ENCODE peak calls at places on chromosomes 1 and 21, in seven cellular contexts. S is right lobe of liver, X is left lung, O is pancreas, Q is tibial artery, Z is body of pancreas, N is tibial nerve. T is an unnamed sample. For H3K4me1, the result is how much of the 10 kb centered on the place peaks cover.

GRCh38 chr1:22919341-22920025 is 53.2 kb downstream of the LACTBL1 start:
- DNase-seq in S (no peak), X (no peak), O (no peak), Q (no peak), Z (no peak), N (no peak), T (no peak)

GRCh38 chr1:230326971-230327891 is 98.9 kb downstream of the PGBD5 start:
- DNase-seq in S (peak), X (no peak), O (no peak), Q (no peak), Z (no peak), N (no peak), T (no peak)

GRCh38 chr1:117527566-117528102 is 78.2 kb upstream of the TENT5C start:
- DNase-seq in S (no peak), X (no peak), O (no peak), Q (no peak), Z (no peak), N (no peak), T (no peak)

GRCh38 chr1:231493421-231494185 is 34.9 kb upstream of the TSNAX start:
- DNase-seq in S (no peak), X (no peak), O (no peak), Q (no peak), Z (no peak), N (no peak), T (no peak)

GRCh38 chr1:115969509-115969908 is 6.8 kb upstream of the SLC22A15 start:
- DNase-seq in S (no peak), X (no peak), O (no peak), Q (no peak), Z (no peak), N (no peak), T (no peak)

GRCh38 chr1:170807432-170807831 is 127.9 kb upstream of the MROH9 start:
- DNase-seq in S (no peak), X (no peak), O (no peak), Q (no peak), Z (no peak), N (no peak), T (no peak)

GRCh38 chr1:241413386-241413785 is 56.4 kb upstream of the RGS7 start:
- DNase-seq in S (no peak), X (no peak), O (no peak), Q (no peak), Z (no peak), N (no peak), T (no peak)

GRCh38 chr1:185561629-185562028 is 172.6 kb upstream of the HMCN1 start:
- DNase-seq in S (no peak), X (no peak), O (no peak), Q (no peak), Z (no peak), N (no peak), T (no peak)

GRCh38 chr21:29403922-29404538 is 105.3 kb downstream of the BACH1 start:
- DNase-seq in S (peak), X (peak), O (no peak), Q (no peak), Z (no peak), N (peak), T (no peak)

GRCh38 chr21:41215856-41216408 is 48.0 kb downstream of the BACE2 start:
- DNase-seq in S (no peak), X (no peak), O (no peak), Q (no peak), Z (no peak), N (no peak), T (no peak)

GRCh38 chr1:17559618-17560419 is 20.3 kb downstream of the ARHGEF10L start:
- DNase-seq in S (peak), X (no peak), O (peak), Q (no peak), Z (peak), N (no peak), T (no peak)

GRCh38 chr1:231202125-231202633 is 38.8 kb upstream of the GNPAT start:
- DNase-seq in S (no peak), X (no peak), O (no peak), Q (no peak), Z (no peak), N (no peak), T (no peak)

GRCh38 chr1:207811920-207812720 is 60.3 kb downstream of the CD46 start:
- DNase-seq in S (peak), X (peak), O (peak), Q (peak), Z (peak), N (no peak), T (peak)

GRCh38 chr1:21706151-21706835 is 37.1 kb upstream of the RAP1GAP start:
- DNase-seq in S (no peak), X (peak), O (no peak), Q (no peak), Z (no peak), N (no peak), T (no peak)

GRCh38 chr1:22806584-22806983 is 95.9 kb downstream of the EPHB2 start:
- DNase-seq in S (no peak), X (no peak), O (no peak), Q (no peak), Z (no peak), N (no peak), T (no peak)

GRCh38 chr1:25912076-25912831 is 6.0 kb upstream of the STMN1 start:
- DNase-seq in S (no peak), X (no peak), O (no peak), Q (no peak), Z (no peak), N (no peak), T (no peak)

DNA sequence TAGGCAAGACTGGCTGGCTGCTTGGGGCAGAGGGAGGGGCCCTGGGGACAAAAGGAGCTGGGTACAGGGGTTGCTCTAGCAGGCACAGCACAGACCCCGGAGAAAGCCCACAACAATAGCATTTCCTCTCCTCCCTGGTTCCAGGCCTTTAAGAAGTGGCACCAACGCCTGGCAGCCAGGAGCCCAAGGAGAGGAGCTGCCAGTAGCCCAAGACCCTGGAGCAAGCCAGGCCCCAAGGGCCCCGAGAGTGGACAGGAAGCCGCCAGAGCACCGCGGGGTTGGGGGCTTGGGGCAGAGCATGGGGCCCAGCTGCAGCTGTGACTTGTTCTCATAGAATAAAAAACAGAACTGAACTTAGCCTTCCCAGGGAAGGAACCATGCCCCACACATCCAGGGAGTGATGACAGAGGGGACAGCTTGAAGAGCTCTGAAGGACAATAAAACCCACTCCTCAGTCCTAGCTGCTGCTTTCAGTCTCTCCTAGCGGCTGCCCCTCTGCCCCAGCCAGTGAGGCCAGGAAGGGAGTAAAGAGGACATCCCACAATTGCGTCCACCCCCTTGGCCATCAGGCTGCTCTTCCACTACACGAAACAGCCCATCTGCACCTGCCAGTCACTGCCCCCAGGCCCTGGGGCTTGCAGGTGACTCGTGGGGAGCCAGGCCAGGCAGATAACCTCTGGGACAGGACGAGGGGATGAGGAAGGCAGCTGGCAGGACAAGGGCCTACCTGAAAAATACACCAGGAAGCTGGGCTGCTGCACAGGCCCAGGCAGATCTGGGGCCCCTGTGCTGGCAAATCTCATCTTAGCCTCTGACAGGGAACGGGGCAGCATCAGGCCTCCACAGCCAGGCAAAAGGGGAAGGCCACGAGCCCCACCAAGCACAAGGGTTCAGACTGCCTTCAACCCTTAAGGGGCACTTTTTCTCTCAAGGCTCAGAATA is 16.4 kb downstream of the MTHFR start:
- DNase-seq in S (no peak), X (no peak), O (no peak), Q (no peak), Z (no peak), N (no peak), T (no peak)
- H3K4me1 ChIP-seq in S (under half), X (half or more), O (under half), Q (half or more), Z (half or more), N (half or more), T (under half)

DNA sequence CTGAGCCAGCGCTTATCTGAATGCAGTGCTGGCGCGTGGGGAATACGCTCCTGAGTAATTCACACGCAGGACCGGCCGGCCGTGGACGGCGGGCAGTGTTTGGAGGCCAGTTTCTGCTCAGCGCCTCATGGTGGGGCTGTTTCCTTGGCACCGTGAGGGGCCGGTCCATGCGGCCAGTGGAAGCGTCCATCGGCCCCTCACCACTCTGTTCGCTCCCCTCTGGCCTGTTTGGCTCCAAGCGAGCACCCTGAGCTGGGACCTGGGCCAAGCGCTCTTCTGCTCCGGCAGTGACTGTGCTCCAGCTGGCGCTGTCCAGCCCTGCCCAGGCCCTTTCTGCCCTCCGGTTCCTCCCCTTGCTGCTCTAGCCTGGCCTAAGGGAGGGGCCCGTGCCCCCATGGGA is 16.3 kb upstream of the PLCH2 start:
- DNase-seq in S (peak), X (no peak), O (no peak), Q (no peak), Z (no peak), N (no peak), T (no peak)
- TF ChIP-seq CTCF in S (peak), X (no peak), O (no peak), Q (peak), Z (no peak), N (no peak), T (no peak)

DNA sequence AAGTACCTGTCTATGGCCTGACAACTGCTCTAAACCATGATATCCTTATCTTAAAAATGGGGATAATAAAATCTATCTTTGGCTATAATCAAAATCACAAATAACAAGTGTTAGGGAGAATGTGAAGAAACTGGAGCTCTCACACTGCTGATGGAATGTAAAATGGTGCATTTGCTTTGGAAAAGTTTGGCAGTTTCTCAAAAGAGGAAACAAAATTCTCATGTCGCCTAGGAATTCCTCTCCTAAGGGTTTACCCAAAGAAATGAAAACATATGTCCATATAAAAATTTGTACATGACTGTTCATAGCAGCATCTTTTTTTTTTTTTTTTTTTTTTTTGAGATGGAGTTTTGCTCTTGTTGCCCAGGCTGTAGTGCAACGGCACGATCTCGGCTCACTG is 64.3 kb downstream of the ZNF281 start:
- DNase-seq in S (no peak), X (no peak), O (no peak), Q (no peak), Z (no peak), N (no peak), T (no peak)
- H3K4me1 ChIP-seq in S (under half), X (under half), O (under half), Q (under half), Z (under half), N (under half), T (under half)

GRCh38 chr1:46603858-46604549 is at the start of gene MKNK1:
- DNase-seq in S (peak), X (peak), O (peak), Q (peak), Z (peak), N (peak), T (peak)
- TF ChIP-seq CTCF in S (no peak), X (no peak), O (no peak), Q (no peak), Z (no peak), N (no peak), T (peak)